ENCODE peak calls at places on chromosomes 16 and 17, in eight cellular contexts. Q is upper lobe of right lung, C is colonic mucosa, W is body of pancreas, F is vagina, A is sigmoid colon, L is left ventricle myocardium inferior, G is neural progenitor cell. Y is an unnamed sample.

GRCh38 chr16:1788708-1789100 is 4.8 kb downstream of the IGFALS start:
- DNase-seq in Q (peak; percentile 57), C (no peak), W (no peak), F (no peak), A (peak; percentile 58), L (no peak), G (no peak), Y (no peak)

GRCh38 chr16:8355714-8356113 is 234.6 kb downstream of the TMEM114 start:
- DNase-seq in Q (no peak), C (no peak), W (peak; percentile 2), F (no peak), A (no peak), L (no peak), G (peak; percentile 52), Y (no peak)

GRCh38 chr17:36182176-36183000 is 6.0 kb upstream of the TBC1D3B start:
- DNase-seq in Q (peak; percentile 66), C (no peak), W (peak; percentile 22), F (peak; percentile 97), A (no peak), L (no peak), G (peak; percentile 72), Y (peak; percentile 54)

GRCh38 chr16:15494231-15494630 is 59.8 kb downstream of the BMERB1 start:
- DNase-seq in Q (no peak), C (no peak), W (no peak), F (no peak), A (no peak), L (no peak), G (no peak), Y (no peak)

GRCh38 chr17:17874478-17874877 is 37.7 kb upstream of the SREBF1 start:
- DNase-seq in Q (no peak), C (no peak), W (no peak), F (no peak), A (no peak), L (no peak), G (no peak), Y (no peak)

GRCh38 chr17:64327201-64327930 is 63.3 kb downstream of the PECAM1 start:
- DNase-seq in Q (no peak), C (no peak), W (no peak), F (no peak), A (no peak), L (peak; percentile 77), G (no peak), Y (no peak)

GRCh38 chr17:65587602-65588193 is 26.2 kb upstream of the AXIN2 start:
- DNase-seq in Q (no peak), C (no peak), W (no peak), F (no peak), A (no peak), L (no peak), G (no peak), Y (no peak)

GRCh38 chr17:36814958-36815357 is 122.3 kb upstream of the LHX1 start:
- DNase-seq in Q (peak; percentile 39), C (no peak), W (no peak), F (no peak), A (no peak), L (no peak), G (no peak), Y (no peak)

GRCh38 chr16:30997887-30998711 is 12.3 kb downstream of the STX1B start:
- DNase-seq in Q (no peak), C (no peak), W (no peak), F (no peak), A (no peak), L (no peak), G (no peak), Y (no peak)

GRCh38 chr16:1918890-1919679 is 870 bp upstream of the HS3ST6 start:
- DNase-seq in Q (no peak), C (no peak), W (no peak), F (no peak), A (no peak), L (no peak), G (peak; percentile 51), Y (no peak)

GRCh38 chr16:4053663-4054479 is 62.4 kb downstream of the ADCY9 start:
- DNase-seq in Q (peak; percentile 84), C (peak; percentile 61), W (peak; percentile 78), F (no peak), A (peak; percentile 85), L (peak; percentile 71), G (no peak), Y (no peak)

GRCh38 chr17:6066183-6066948 is 3.8 kb upstream of the WSCD1 start:
- DNase-seq in Q (no peak), C (no peak), W (no peak), F (no peak), A (no peak), L (no peak), G (no peak), Y (no peak)

GRCh38 chr16:5852151-5852550 is 754.6 kb upstream of the EEF2KMT start:
- DNase-seq in Q (no peak), C (no peak), W (no peak), F (no peak), A (no peak), L (no peak), G (no peak), Y (no peak)

GRCh38 chr16:16096161-16096857 is 127.0 kb downstream of the ABCC6 start:
- DNase-seq in Q (no peak), C (peak; percentile 34), W (peak; percentile 43), F (no peak), A (peak; percentile 92), L (peak; percentile 22), G (peak; percentile 18), Y (peak; percentile 32)

GRCh38 chr16:59702531-59702930 is 968.4 kb upstream of the GOT2 start:
- DNase-seq in Q (no peak), C (no peak), W (no peak), F (no peak), A (no peak), L (no peak), G (no peak), Y (no peak)

GRCh38 chr17:45127583-45128300 is 4.6 kb downstream of the PLCD3 start:
- DNase-seq in Q (no peak), C (peak; percentile 93), W (peak; percentile 46), F (no peak), A (peak; percentile 87), L (peak; percentile 70), G (peak; percentile 51), Y (peak; percentile 91)

GRCh38 chr17:4236456-4236855 is 27.3 kb downstream of the ANKFY1 start:
- DNase-seq in Q (no peak), C (no peak), W (no peak), F (no peak), A (no peak), L (no peak), G (no peak), Y (no peak)

GRCh38 chr17:19520641-19521040 is 13.0 kb upstream of the SLC47A1 start:
- DNase-seq in Q (peak; percentile 43), C (no peak), W (no peak), F (no peak), A (no peak), L (no peak), G (no peak), Y (no peak)

DNA sequence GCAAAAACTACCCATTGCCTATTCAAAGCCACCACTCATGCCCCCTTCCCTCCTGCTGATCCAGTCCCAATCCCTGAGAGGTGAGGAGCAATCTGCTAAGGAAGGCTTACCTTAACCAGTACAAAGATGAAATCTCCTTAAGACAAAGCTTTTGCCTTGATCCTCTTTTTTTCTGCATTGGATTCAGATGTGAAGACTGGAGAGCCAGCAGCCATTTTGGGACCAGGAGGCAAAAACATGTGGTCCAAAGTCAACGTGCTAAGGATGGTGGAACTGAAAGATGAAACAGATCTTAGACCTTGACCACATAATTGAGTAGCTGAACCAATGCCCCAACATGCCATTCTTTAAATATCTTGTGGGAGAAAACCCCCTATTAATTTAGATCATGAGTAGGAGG is 171.4 kb downstream of the IRX5 start:
- DNase-seq in Q (no peak), C (no peak), W (no peak), F (no peak), A (peak; percentile 6), L (no peak), G (no peak), Y (no peak)
- H3K4me1 ChIP-seq in Q (no peaks in the 10 kb centered on the region), C (no peaks in the 10 kb centered on the region), W (no peaks in the 10 kb centered on the region), F (no peaks in the 10 kb centered on the region), A (peaks cover 10% of the 10 kb centered on the region), L (no peaks in the 10 kb centered on the region), G (peaks cover under 1% of the 10 kb centered on the region), Y (no peaks in the 10 kb centered on the region)

DNA sequence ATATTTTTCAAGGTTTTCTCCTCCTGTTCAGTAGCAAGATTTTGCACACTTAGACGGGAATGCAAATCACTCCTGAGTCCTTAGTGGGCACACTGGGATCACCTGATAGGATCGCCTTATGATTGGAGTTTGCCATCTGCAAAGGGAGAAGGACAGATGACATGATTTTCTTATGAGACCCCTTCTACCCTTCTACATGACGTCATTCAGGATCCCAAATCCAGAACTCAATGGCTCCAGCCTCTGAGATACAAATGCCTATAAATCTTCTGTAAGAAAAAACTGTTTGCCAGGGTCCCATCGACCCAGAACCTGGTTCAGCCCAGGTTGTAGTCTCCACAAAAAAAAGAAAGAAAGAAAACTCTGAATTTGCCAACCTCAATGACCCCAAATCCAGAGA is 6.9 kb downstream of the ZNF423 start:
- DNase-seq in Q (no peak), C (no peak), W (no peak), F (no peak), A (no peak), L (no peak), G (no peak), Y (no peak)
- H3K4me1 ChIP-seq in Q (peaks cover 25% of the 10 kb centered on the region), C (no peaks in the 10 kb centered on the region), W (peaks cover 25% of the 10 kb centered on the region), F (peaks cover 22% of the 10 kb centered on the region), A (peaks cover 14% of the 10 kb centered on the region), L (peaks cover 41% of the 10 kb centered on the region), G (peaks cover 61% of the 10 kb centered on the region), Y (peaks cover 26% of the 10 kb centered on the region)

DNA sequence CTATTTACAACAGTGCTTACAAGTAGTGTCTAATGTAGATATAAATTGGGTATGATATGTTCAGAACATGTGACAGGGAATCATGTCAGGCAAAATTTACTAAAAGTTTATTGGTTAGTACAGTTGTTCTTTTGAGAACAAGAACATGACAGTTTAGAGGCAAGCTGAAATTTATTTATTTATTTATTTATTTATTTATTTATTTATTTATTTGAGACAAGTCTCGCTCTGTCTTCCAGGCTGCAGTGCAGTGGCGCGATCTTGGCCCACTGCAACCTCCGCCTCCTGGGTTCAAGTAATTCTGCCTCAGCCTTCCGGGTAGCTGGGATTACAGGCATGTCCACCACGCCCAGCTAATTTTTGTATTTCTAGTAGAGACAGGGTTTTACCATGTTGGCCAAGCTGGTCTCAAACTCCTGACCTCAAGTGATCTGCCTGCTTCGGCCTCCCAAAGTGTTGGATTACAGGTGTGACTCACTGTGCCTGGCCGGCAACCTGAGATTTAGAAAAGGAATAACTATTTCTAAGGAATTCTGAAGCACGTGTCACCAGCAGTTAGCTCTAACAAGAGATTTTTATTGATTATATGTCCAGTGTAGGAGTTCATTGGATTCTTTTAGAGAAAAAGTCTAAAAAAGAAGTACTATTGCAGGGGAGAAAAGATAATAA is 24.9 kb downstream of the MRTFB start:
- DNase-seq in Q (no peak), C (no peak), W (peak; percentile 67), F (no peak), A (no peak), L (no peak), G (no peak), Y (no peak)
- H3K4me1 ChIP-seq in Q (peaks cover 29% of the 10 kb centered on the region), C (peaks cover 4% of the 10 kb centered on the region), W (peaks cover 92% of the 10 kb centered on the region), F (peaks cover 80% of the 10 kb centered on the region), A (peaks cover 42% of the 10 kb centered on the region), L (peaks cover 72% of the 10 kb centered on the region), G (peaks cover 18% of the 10 kb centered on the region), Y (peaks cover 31% of the 10 kb centered on the region)

DNA sequence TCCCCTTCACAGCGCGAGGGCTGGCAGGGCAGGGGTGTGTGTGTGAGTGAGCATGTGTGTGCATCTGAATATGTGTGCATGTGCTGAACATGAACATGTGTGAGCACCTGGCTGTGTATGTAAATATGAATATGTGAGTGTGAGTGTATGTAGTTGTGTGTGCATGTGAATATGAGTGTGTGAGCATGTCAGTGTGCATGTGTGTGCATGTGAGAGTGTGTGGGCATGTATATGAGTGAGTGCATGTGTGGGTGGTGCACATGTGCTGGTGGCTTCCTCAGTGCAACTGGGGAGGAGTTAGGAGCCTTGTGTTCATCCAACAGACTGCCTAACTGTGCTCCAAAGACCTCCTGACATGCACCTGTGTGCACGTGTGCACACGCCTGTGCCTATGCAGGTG is 1.3 kb downstream of the TMEM235 start:
- DNase-seq in Q (no peak), C (no peak), W (no peak), F (no peak), A (no peak), L (no peak), G (no peak), Y (no peak)
- H3K4me1 ChIP-seq in Q (no peaks in the 10 kb centered on the region), C (no peaks in the 10 kb centered on the region), W (no peaks in the 10 kb centered on the region), F (no peaks in the 10 kb centered on the region), A (peaks cover 3% of the 10 kb centered on the region), L (peaks cover 6% of the 10 kb centered on the region), G (no peaks in the 10 kb centered on the region), Y (no peaks in the 10 kb centered on the region)